ENCODE peak calls at places on chromosomes 2 and 18, in eight cellular contexts. E is HCT116; Q is activated T-cell treated with anti-CD3 and anti-CD28 coated beads, Interleukin-2, amount 50 U/mL, for 24 hours; K is cortex of kidney; D is stimulated activated CD4-positive, alpha-beta T cell treated with anti-CD3 and anti-CD28 coated beads, Interleukin-12 subunit alpha, Interleukin-12 subunit beta, amount 100 ng/mL, for 48 hours; A is heart right ventricle; W is HFFc6; L is NCI-H2081. T is an unnamed sample.

GRCh38 chr2:182915369-182916326 is 49.2 kb upstream of the FRZB start:
- DNase-seq in E (no peak), Q (no peak), K (no peak), D (no peak), A (no peak), W (peak; percentile 86), L (no peak), T (no peak)

GRCh38 chr2:121489284-121489683 is 41.4 kb upstream of the RNU4ATAC start:
- DNase-seq in E (no peak), Q (no peak), K (no peak), D (no peak), A (no peak), W (no peak), L (peak; percentile 75), T (no peak)

GRCh38 chr2:96147593-96148201 is 2.5 kb upstream of the DUSP2 start:
- DNase-seq in E (no peak), Q (peak; percentile 54), K (no peak), D (no peak), A (no peak), W (no peak), L (no peak), T (no peak)

GRCh38 chr2:88563134-88563533 is 64.1 kb downstream of the EIF2AK3 start:
- DNase-seq in E (no peak), Q (no peak), K (no peak), D (no peak), A (no peak), W (no peak), L (no peak), T (no peak)

GRCh38 chr18:79571221-79572092 is 108.1 kb upstream of the CTDP1 start:
- DNase-seq in E (peak; percentile 48), Q (no peak), K (no peak), D (no peak), A (no peak), W (no peak), L (no peak), T (no peak)

GRCh38 chr2:167127135-167127534 is 238.9 kb downstream of the XIRP2 start:
- DNase-seq in E (no peak), Q (no peak), K (no peak), D (no peak), A (no peak), W (peak; percentile 27), L (no peak), T (no peak)

GRCh38 chr2:182716665-182716990 is 571 bp downstream of the DNAJC10 start:
- DNase-seq in E (no peak), Q (no peak), K (no peak), D (no peak), A (no peak), W (no peak), L (peak; percentile 54), T (no peak)

GRCh38 chr2:9703701-9704221 is 73.0 kb upstream of the YWHAQ start:
- DNase-seq in E (peak; percentile 37), Q (no peak), K (no peak), D (no peak), A (no peak), W (peak; percentile 86), L (no peak), T (no peak)